ENCODE peak calls at places on chromosomes 3 and 15, in eight cellular contexts. M, D, F, A, R, O, Q and E are unnamed samples. For H3K27me3, the result is how much of the 10 kb centered on the place peaks cover.

GRCh38 chr3:74003712-74004111 is 379.0 kb upstream of the PDZRN3 start:
- DNase-seq in D (no peak), R (no peak), Q (no peak), O (no peak), A (no peak), F (no peak), M (no peak), E (no peak)

GRCh38 chr3:84077479-84077878 is 881.3 kb upstream of the CADM2 start:
- DNase-seq in F (no peak), Q (no peak), O (no peak), M (no peak), R (no peak), A (no peak), D (no peak), E (no peak)

GRCh38 chr15:29031502-29032228 is 145.9 kb downstream of the APBA2 start:
- DNase-seq in Q (no peak), R (no peak), F (no peak), D (no peak), A (no peak), M (no peak), O (no peak), E (no peak)

GRCh38 chr3:138943724-138944131 is 3.2 kb downstream of the FOXL2 start:
- DNase-seq in O (no peak), F (no peak), D (peak), Q (no peak), M (no peak), A (no peak), R (no peak), E (no peak)

GRCh38 chr3:93973160-93974126 is at the start of gene PROS1:
- DNase-seq in R (peak), M (peak), O (peak), Q (peak), A (peak), D (peak), F (no peak), E (no peak)

GRCh38 chr3:135075157-135075556 is 280.1 kb downstream of the EPHB1 start:
- DNase-seq in D (no peak), R (no peak), F (no peak), Q (no peak), O (no peak), A (no peak), M (no peak), E (no peak)

GRCh38 chr3:32420138-32420981 is 28.7 kb downstream of the CMTM7 start:
- DNase-seq in O (no peak), F (no peak), D (peak), A (no peak), R (no peak), Q (no peak), M (no peak), E (no peak)

GRCh38 chr3:5217824-5218595 is 30.5 kb downstream of the EDEM1 start:
- DNase-seq in F (no peak), Q (no peak), O (no peak), R (no peak), A (peak), D (no peak), M (no peak), E (peak)

GRCh38 chr3:12562451-12562850 is 5.6 kb downstream of the MKRN2 start:
- DNase-seq in R (no peak), F (no peak), Q (no peak), A (no peak), O (no peak), D (no peak), M (no peak), E (no peak)

GRCh38 chr3:130895690-130896089 is 1.8 kb downstream of the ATP2C1 start:
- DNase-seq in D (no peak), Q (no peak), R (no peak), A (no peak), M (no peak), F (no peak), O (no peak), E (no peak)

GRCh38 chr3:120438971-120439370 is 11.8 kb downstream of the FSTL1 start:
- DNase-seq in R (peak), O (peak), Q (no peak), A (peak), D (peak), M (no peak), F (no peak), E (peak)

GRCh38 chr3:33389908-33390307 is 50.3 kb downstream of the UBP1 start:
- DNase-seq in F (no peak), R (no peak), D (no peak), O (no peak), Q (no peak), A (no peak), M (no peak), E (no peak)

GRCh38 chr3:43505351-43505750 is 116.5 kb downstream of the ANO10 start:
- DNase-seq in R (no peak), A (no peak), O (no peak), Q (no peak), D (no peak), M (no peak), F (no peak), E (peak)

GRCh38 chr3:58306662-58307286 is 454 bp downstream of the HTD2 start:
- DNase-seq in M (no peak), R (peak), D (peak), A (peak), Q (peak), F (no peak), O (peak), E (no peak)

GRCh38 chr3:53420831-53421230 is 73.5 kb upstream of the DCP1A start:
- DNase-seq in R (no peak), Q (no peak), A (no peak), O (no peak), D (no peak), M (no peak), F (no peak), E (no peak)

DNA sequence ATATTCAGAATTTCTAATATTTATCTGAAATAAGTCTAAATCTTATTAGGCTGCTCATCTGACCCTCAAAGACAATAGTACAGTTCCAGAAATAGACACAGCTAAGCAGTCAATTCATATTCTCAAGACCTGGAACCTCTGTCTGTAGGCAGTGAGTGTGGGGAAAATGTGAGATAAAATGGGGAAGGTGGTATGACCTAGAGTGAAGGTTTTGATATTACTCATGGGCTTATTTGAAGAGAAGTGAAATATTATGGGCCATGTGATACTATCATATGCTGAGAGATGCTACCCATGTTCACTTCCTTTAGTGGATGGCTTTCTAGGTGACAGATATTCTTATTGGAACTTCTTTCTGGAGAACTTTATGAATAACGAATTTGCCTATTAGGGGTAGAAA is 33.5 kb downstream of the TGFBR2 start:
- DNase-seq in A (no peak), D (no peak), Q (no peak), F (no peak), R (no peak), M (no peak), O (no peak), E (no peak)
- H3K27ac ChIP-seq in A (peak), D (no peak), Q (no peak), F (no peak), R (no peak), M (no peak), O (no peak), E (no peak)

GRCh38 chr3:15152166-15152565 is 53.2 kb upstream of the RBSN start:
- DNase-seq in M (no peak), A (no peak), D (peak), R (no peak), Q (no peak), O (no peak), F (no peak), E (no peak)

GRCh38 chr3:15157441-15157840 is 48.6 kb upstream of the CAPN7 start:
- DNase-seq in A (no peak), Q (no peak), O (no peak), R (no peak), F (no peak), D (no peak), M (no peak), E (no peak)

GRCh38 chr3:15153103-15153502 is 52.9 kb upstream of the CAPN7 start:
- DNase-seq in O (no peak), F (no peak), Q (no peak), A (no peak), D (no peak), R (no peak), M (no peak), E (no peak)

GRCh38 chr3:15155840-15156360 is 50.1 kb upstream of the CAPN7 start:
- DNase-seq in A (no peak), M (no peak), R (no peak), O (no peak), Q (no peak), F (no peak), D (no peak), E (no peak)

DNA sequence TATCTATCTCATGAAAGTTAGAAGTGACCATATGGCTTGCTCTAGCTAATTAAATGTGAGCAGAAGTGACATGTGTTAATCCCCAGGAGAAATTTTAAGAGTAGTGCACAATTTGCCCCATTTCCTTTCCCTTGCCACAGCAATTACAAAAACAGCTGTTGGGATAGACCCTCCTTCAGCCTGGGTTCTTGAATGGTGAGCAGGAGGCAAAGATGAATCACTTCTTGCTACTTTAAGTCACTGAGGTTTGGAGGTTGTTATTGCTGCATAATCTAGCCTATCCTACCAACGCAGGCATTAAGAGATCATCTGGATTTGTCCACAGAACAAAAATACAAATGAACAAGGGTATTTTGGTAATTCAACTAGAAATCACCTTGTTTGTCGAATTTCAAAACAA is 51.7 kb upstream of the CAPN7 start:
- DNase-seq in R (no peak), F (no peak), O (no peak), D (no peak), M (no peak), A (no peak), Q (no peak), E (no peak)
- H3K27me3 ChIP-seq in R (under half), F (under half), O (under half), D (under half), M (under half), A (under half), Q (under half), E (under half)

DNA sequence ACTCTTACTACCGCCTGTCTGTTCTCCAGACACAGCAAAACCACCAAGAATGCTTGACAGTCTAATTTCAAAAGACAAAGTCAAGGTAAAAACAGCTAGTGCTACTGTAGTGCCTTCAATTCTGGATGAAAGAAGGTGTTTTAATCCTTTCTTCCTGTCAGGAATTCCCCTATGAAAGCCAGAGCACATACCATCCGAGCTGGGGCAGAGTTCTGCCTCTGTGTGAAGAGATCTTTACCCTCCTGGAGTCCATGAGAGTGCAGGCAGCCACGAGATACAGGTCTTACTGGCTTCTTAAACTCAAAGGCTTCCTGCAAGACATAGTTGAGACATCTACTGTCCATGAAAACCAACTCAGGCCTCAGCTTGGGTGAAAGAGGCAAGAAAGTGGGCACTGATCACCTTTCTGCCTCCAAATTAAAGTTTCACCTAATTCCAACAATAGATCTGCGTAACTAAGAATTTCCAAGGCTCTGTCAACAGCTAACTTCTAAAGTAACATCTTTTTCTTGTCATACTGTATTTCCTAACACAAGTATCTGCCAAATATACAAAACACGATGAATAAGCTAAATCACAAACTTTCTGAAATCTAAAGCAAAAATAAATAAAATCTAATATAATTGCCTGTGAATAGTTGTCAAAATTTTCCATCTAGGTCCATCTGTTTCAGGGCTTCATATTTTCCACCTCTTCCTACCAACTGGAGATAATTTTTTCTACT is 7.5 kb downstream of the CDC25A start:
- DNase-seq in F (no peak), A (no peak), M (no peak), O (no peak), R (no peak), D (no peak), Q (no peak), E (no peak)
- H3K4me3 ChIP-seq in F (no peak), A (no peak), M (no peak), O (no peak), R (no peak), D (no peak), Q (no peak), E (no peak)

DNA sequence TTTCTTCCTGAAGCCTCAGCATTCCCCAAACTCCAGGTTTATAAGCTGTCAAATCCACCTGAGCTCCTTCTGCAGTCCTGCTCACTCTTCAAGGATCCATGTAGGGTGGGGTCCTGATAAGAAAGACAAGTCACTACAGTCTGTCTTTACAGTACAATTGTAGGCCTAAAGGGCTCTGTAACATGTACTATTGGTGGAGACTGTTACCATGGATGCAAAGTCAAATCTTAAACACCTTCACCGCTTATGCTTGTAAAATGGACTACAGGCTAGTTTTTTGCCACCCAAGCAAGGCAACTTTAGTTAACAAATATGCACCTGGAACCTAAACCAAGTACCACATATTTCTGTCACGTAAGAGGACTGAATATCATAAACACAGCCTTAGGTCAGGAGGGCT is 44.7 kb downstream of the CBLB start:
- DNase-seq in D (no peak), F (no peak), O (no peak), M (no peak), R (no peak), A (no peak), Q (no peak), E (no peak)
- H3K27ac ChIP-seq in D (peak), F (no peak), O (peak), M (no peak), R (peak), A (peak), Q (no peak), E (peak)

DNA sequence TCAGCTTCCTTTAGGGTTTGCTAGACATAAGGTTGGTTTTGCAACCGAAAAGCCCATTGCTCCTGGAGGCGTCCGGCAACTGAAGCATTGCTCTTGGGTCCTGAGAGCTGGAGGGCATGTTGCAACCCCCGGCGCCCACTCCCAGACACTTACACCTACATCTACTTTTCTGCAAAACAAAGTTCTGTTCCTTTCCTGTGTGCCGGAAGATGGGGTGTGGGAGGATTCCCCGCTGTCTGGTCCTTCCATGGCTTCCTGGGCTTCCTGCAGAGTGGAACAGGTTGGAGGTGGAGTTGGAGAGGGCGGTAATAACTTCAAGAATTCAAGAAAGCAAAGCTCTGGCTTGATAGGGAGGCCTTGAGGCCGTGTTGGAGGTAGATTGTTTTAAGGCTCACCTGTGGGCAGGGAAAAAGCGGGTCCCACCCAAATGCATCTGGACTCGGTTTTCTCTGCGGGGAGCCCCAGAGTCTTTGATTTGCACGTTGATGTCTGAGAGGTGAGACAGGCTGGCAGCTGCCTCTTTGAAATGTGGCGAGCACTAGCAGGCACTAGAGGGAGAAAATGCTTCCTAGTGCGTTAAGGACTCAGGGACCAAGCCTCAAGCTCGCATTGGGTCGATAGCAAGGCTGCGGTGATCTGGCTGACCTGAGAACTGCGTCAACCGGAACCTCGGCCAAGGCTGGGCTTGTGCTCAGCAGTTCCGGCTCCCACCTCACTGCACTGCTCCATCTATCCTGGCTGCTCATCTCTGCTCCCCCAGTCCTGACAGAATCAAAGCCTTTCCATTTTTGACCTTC is 39.5 kb downstream of the NR2F2 start:
- DNase-seq in O (no peak), Q (no peak), R (no peak), F (no peak), A (no peak), M (no peak), D (no peak), E (no peak)
- H3K27me3 ChIP-seq in O (half or more), Q (under half), R (under half), F (under half), A (under half), M (under half), D (under half), E (under half)